ENCODE peak calls at places on chromosomes 5 and 9, in four cellular contexts. H is thoracic aorta; O is effector memory CD4-positive, alpha-beta T cell; P is transverse colon. T is an unnamed sample.

GRCh38 chr5:143606043-143606752 is 202.7 kb upstream of the NR3C1 start:
- DNase-seq in H (no peak), O (no peak), P (no peak), T (no peak)

GRCh38 chr5:68456756-68457217 is 241.2 kb downstream of the PIK3R1 start:
- DNase-seq in H (no peak), O (no peak), P (peak; percentile 25), T (no peak)

GRCh38 chr9:112884086-112884485 is 6.6 kb downstream of the SLC46A2 start:
- DNase-seq in H (no peak), O (no peak), P (no peak), T (no peak)

GRCh38 chr5:133026664-133027153 is 360 bp upstream of the ZCCHC10 start:
- DNase-seq in H (no peak), O (no peak), P (no peak), T (peak; percentile 26)

GRCh38 chr5:56480305-56481146 is 247.4 kb upstream of the ANKRD55 start:
- DNase-seq in H (no peak), O (peak; percentile 11), P (peak; percentile 48), T (peak; percentile 53)

GRCh38 chr5:127590154-127590722 is 58.6 kb upstream of the CTXN3 start:
- DNase-seq in H (no peak), O (no peak), P (no peak), T (no peak)

GRCh38 chr5:76986828-76987526 is 34.1 kb downstream of the CRHBP start:
- DNase-seq in H (no peak), O (no peak), P (no peak), T (no peak)

GRCh38 chr9:73118898-73119554 is 32.6 kb upstream of the ANXA1 start:
- DNase-seq in H (no peak), O (no peak), P (no peak), T (no peak)

GRCh38 chr9:108093773-108094675 is 604.5 kb upstream of the KLF4 start:
- DNase-seq in H (no peak), O (no peak), P (peak; percentile 63), T (no peak)

GRCh38 chr5:168851902-168852321 is 272.7 kb upstream of the PANK3 start:
- DNase-seq in H (no peak), O (no peak), P (no peak), T (peak; percentile 88)

GRCh38 chr5:170278611-170279500 is 18.7 kb downstream of the LCP2 start:
- DNase-seq in H (no peak), O (peak; percentile 88), P (peak; percentile 70), T (no peak)

GRCh38 chr5:65803699-65804426 is 81.9 kb downstream of the NLN start:
- DNase-seq in H (no peak), O (no peak), P (no peak), T (no peak)

GRCh38 chr9:114804504-114804903 is 1.3 kb downstream of the TNFSF15 start:
- DNase-seq in H (no peak), O (no peak), P (peak; percentile 79), T (peak; percentile 47)

GRCh38 chr5:174192103-174192655 is 146.7 kb downstream of the NSG2 start:
- DNase-seq in H (no peak), O (no peak), P (no peak), T (no peak)

GRCh38 chr9:69019808-69020207 is 5.9 kb upstream of the PRKACG start:
- DNase-seq in H (no peak), O (peak; percentile 19), P (no peak), T (no peak)

GRCh38 chr5:2995667-2996066 is 244.2 kb upstream of the IRX2 start:
- DNase-seq in H (no peak), O (no peak), P (no peak), T (no peak)

GRCh38 chr5:67291671-67292070 is 95.1 kb upstream of the CD180 start:
- DNase-seq in H (no peak), O (no peak), P (no peak), T (no peak)
- H3K4me1 ChIP-seq in H (peaks cover 15% of the 10 kb centered on the region), O (no peaks in the 10 kb centered on the region), P (peaks cover 24% of the 10 kb centered on the region), T (peaks cover 10% of the 10 kb centered on the region)

GRCh38 chr9:123658792-123659191 is 271.1 kb downstream of the DENND1A start:
- DNase-seq in H (no peak), O (no peak), P (no peak), T (no peak)

GRCh38 chr9:123656565-123656964 is 273.4 kb downstream of the DENND1A start:
- DNase-seq in H (no peak), O (no peak), P (no peak), T (no peak)

GRCh38 chr9:123659358-123659757 is 270.6 kb downstream of the DENND1A start:
- DNase-seq in H (no peak), O (no peak), P (no peak), T (no peak)

GRCh38 chr9:123657099-123657498 is 272.8 kb downstream of the DENND1A start:
- DNase-seq in H (no peak), O (no peak), P (no peak), T (no peak)

GRCh38 chr9:123657921-123658320 is 272.0 kb downstream of the DENND1A start:
- DNase-seq in H (no peak), O (no peak), P (no peak), T (no peak)
- H3K36me3 ChIP-seq in H (peaks cover 6% of the 10 kb centered on the region), O (peaks cover 9% of the 10 kb centered on the region), P (peaks cover 12% of the 10 kb centered on the region), T (no peaks in the 10 kb centered on the region)

GRCh38 chr9:116002181-116002580 is 151.4 kb upstream of the PAPPA start:
- DNase-seq in H (no peak), O (no peak), P (no peak), T (no peak)

GRCh38 chr9:115999498-115999897 is 154.1 kb upstream of the PAPPA start:
- DNase-seq in H (no peak), O (no peak), P (no peak), T (no peak)

GRCh38 chr9:116000748-116001329 is 152.8 kb upstream of the PAPPA start:
- DNase-seq in H (no peak), O (no peak), P (peak; percentile 8), T (no peak)

GRCh38 chr9:115997923-115998322 is 155.7 kb upstream of the PAPPA start:
- DNase-seq in H (no peak), O (no peak), P (no peak), T (peak; percentile 39)

GRCh38 chr9:115998661-115999060 is 154.9 kb upstream of the PAPPA start:
- DNase-seq in H (no peak), O (no peak), P (no peak), T (no peak)
- H3K27ac ChIP-seq in H (no peak overlapping the region), O (no peak overlapping the region), P (no peak overlapping the region), T (no peak overlapping the region)

GRCh38 chr5:178110511-178110910 is 2.8 kb upstream of the N4BP3 start:
- DNase-seq in H (no peak), O (no peak), P (no peak), T (no peak)
- H3K4me1 ChIP-seq in H (no peaks in the 10 kb centered on the region), O (peaks cover 18% of the 10 kb centered on the region), P (peaks cover 8% of the 10 kb centered on the region), T (peaks cover 17% of the 10 kb centered on the region)

GRCh38 chr5:181234116-181234454 is 9.6 kb downstream of the RACK1 start:
- DNase-seq in H (no peak), O (no peak), P (no peak), T (no peak)

GRCh38 chr5:181229996-181230395 is 6.9 kb downstream of the TRIM41 start:
- DNase-seq in H (no peak), O (no peak), P (no peak), T (no peak)

GRCh38 chr5:181233436-181234115 is 10.1 kb downstream of the RACK1 start:
- DNase-seq in H (no peak), O (no peak), P (no peak), T (no peak)

GRCh38 chr5:181232593-181232992 is 9.5 kb downstream of the TRIM41 start:
- DNase-seq in H (no peak), O (no peak), P (no peak), T (no peak)

DNA sequence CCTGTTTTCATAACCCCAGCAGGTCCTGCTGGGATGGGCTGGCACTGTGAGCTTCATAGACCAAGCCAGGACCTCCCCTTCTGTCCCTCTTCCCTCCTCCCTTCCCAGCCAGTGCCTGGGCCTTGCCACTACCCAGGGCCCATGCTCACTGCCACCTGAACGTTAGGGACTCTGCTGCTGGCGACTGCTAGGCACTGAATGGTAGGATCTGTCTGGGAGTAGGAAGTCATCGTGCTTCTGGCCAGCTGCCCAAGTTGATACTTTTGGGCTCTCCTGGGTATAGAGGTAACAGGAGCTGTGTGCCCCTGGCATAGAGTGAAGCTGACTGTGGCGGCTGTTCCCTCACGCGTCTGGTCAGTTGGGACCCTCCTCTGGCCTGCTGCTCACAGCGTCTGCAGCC is 8.4 kb downstream of the TRIM41 start:
- DNase-seq in H (no peak), O (no peak), P (no peak), T (no peak)
- H3K36me3 ChIP-seq in H (peaks cover 36% of the 10 kb centered on the region), O (peaks cover 45% of the 10 kb centered on the region), P (peaks cover 24% of the 10 kb centered on the region), T (peaks cover 71% of the 10 kb centered on the region)

GRCh38 chr9:134945509-134946275 is 28.0 kb upstream of the FCN1 start:
- DNase-seq in H (no peak), O (no peak), P (no peak), T (no peak)

GRCh38 chr9:134944916-134945315 is 27.2 kb upstream of the FCN1 start:
- DNase-seq in H (no peak), O (no peak), P (no peak), T (no peak)

GRCh38 chr9:134943411-134943810 is 25.7 kb upstream of the FCN1 start:
- DNase-seq in H (no peak), O (no peak), P (no peak), T (no peak)

GRCh38 chr9:134943836-134944235 is 26.1 kb upstream of the FCN1 start:
- DNase-seq in H (no peak), O (no peak), P (no peak), T (no peak)

DNA sequence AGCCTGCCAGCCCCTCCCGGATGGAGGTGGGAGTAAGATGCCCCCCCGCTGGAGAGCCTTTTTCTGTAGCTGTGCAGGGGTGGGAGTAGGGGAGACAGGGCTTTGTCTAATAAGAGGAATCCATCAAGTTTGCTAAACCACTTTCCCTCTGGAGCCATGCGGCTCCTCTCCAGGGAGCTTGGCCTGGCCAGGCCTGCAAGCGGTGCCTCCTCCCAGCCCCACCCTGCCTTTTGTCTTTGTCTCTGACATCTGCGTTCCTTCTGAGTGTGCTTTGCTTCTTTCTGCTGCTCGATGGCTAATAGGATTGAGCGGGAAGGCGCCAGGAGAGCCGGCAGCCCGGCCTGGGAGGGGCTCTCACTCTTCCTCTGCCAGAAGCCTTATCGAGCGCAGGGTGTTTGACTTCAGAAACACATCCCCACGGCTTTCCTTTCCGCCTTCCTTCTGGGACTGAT is 26.7 kb upstream of the FCN1 start:
- DNase-seq in H (no peak), O (no peak), P (no peak), T (no peak)
- H3K27ac ChIP-seq in H (no peak overlapping the region), O (no peak overlapping the region), P (no peak overlapping the region), T (no peak overlapping the region)

GRCh38 chr5:157189223-157189622 is 8.6 kb downstream of the ITK start:
- DNase-seq in H (no peak), O (no peak), P (no peak), T (no peak)
- H3K4me1 ChIP-seq in H (no peaks in the 10 kb centered on the region), O (peaks cover 60% of the 10 kb centered on the region), P (no peaks in the 10 kb centered on the region), T (no peaks in the 10 kb centered on the region)

GRCh38 chr9:33927694-33928093 is 110.7 kb downstream of the UBE2R2 start:
- DNase-seq in H (no peak), O (no peak), P (no peak), T (no peak)

GRCh38 chr9:33926746-33927485 is 110.0 kb downstream of the UBE2R2 start:
- DNase-seq in H (no peak), O (no peak), P (no peak), T (no peak)

GRCh38 chr9:33923998-33924701 is 107.2 kb downstream of the UBE2R2 start:
- DNase-seq in H (no peak), O (no peak), P (no peak), T (no peak)

GRCh38 chr9:33923079-33923478 is 106.1 kb downstream of the UBE2R2 start:
- DNase-seq in H (no peak), O (no peak), P (no peak), T (no peak)

GRCh38 chr9:33924978-33925797 is 108.2 kb downstream of the UBE2R2 start:
- DNase-seq in H (no peak), O (no peak), P (peak; percentile 32), T (no peak)
- H3K36me3 ChIP-seq in H (peaks cover 53% of the 10 kb centered on the region), O (peaks cover 75% of the 10 kb centered on the region), P (peaks cover 29% of the 10 kb centered on the region), T (peaks cover 74% of the 10 kb centered on the region)

T was measured in SJSA1.